ENCODE peak calls at places on chromosomes 7 and 10, in seven cellular contexts. G is C1 segment of cervical spinal cord; I is germinal center; P is right lobe of liver; Q is stimulated activated CD4-positive, alpha-beta T cell treated with anti-CD3 and anti-CD28 coated beads, Interleukin-4, amount 100 ng/mL, for 4 hours; Y is AG04450; O is A549. M is an unnamed sample.

GRCh38 chr7:141649865-141650499 is 52.0 kb downstream of the DENND11 start:
- DNase-seq in I (peak; percentile 60), Q (no peak), G (peak; percentile 29), P (no peak), O (peak; percentile 58), Y (peak; percentile 66), M (no peak)

GRCh38 chr7:132200141-132200540 is 376.1 kb downstream of the PLXNA4 start:
- DNase-seq in G (no peak), I (no peak), P (no peak), Y (no peak), O (no peak), Q (no peak), M (peak; percentile 20)

GRCh38 chr7:143382791-143383641 is 1.9 kb downstream of the ZYX start:
- DNase-seq in I (no peak), G (no peak), O (no peak), Q (no peak), P (no peak), Y (no peak), M (no peak)

GRCh38 chr7:39621261-39621660 is 2.1 kb upstream of the RALA start:
- DNase-seq in Y (peak; percentile 74), O (no peak), G (no peak), Q (no peak), I (peak; percentile 13), P (no peak), M (no peak)

GRCh38 chr10:121668336-121669009 is 70.2 kb upstream of the FGFR2 start:
- DNase-seq in Q (no peak), G (peak; percentile 67), I (no peak), P (peak; percentile 37), O (no peak), Y (no peak), M (no peak)

GRCh38 chr7:33950047-33950714 is 44.8 kb downstream of the BMPER start:
- DNase-seq in Q (no peak), I (no peak), P (no peak), G (no peak), Y (no peak), O (no peak), M (no peak)

GRCh38 chr10:24449334-24449740 is 240.4 kb downstream of the KIAA1217 start:
- DNase-seq in I (no peak), P (no peak), G (no peak), O (no peak), Y (no peak), Q (no peak), M (no peak)

GRCh38 chr10:119759832-119760231 is 34.0 kb downstream of the INPP5F start:
- DNase-seq in P (no peak), Q (no peak), I (no peak), O (no peak), G (no peak), Y (no peak), M (no peak)

GRCh38 chr7:135798104-135798503 is 49.5 kb upstream of the FAM180A start:
- DNase-seq in O (no peak), Q (no peak), G (no peak), I (no peak), P (no peak), Y (no peak), M (no peak)

GRCh38 chr10:112720178-112720577 is 229.9 kb upstream of the TCF7L2 start:
- DNase-seq in O (no peak), G (no peak), P (no peak), I (no peak), Y (no peak), Q (no peak), M (no peak)

GRCh38 chr7:107661865-107662379 is 1.3 kb downstream of the SLC26A4 start:
- DNase-seq in I (no peak), Y (no peak), Q (no peak), P (no peak), G (no peak), O (peak; percentile 25), M (no peak)

GRCh38 chr7:43834463-43835251 is 34.7 kb downstream of the MRPS24 start:
- DNase-seq in Q (peak; percentile 45), Y (no peak), P (no peak), I (no peak), O (no peak), G (no peak), M (no peak)

GRCh38 chr7:46908770-46909169 is 673.1 kb downstream of the TNS3 start:
- DNase-seq in Y (peak; percentile 41), G (no peak), P (no peak), Q (no peak), O (no peak), I (no peak), M (no peak)

GRCh38 chr10:372566-372965 is 237.3 kb downstream of the ZMYND11 start:
- DNase-seq in Q (no peak), P (no peak), O (peak; percentile 6), I (no peak), G (no peak), Y (no peak), M (no peak)

GRCh38 chr7:135291809-135292253 is 58.2 kb downstream of the STRA8 start:
- DNase-seq in Q (no peak), P (no peak), I (no peak), G (no peak), O (peak; percentile 62), Y (peak; percentile 18), M (no peak)

GRCh38 chr7:27176343-27176731 is 2.2 kb upstream of the HOXA10 start:
- DNase-seq in G (no peak), P (no peak), Q (no peak), I (no peak), O (no peak), Y (no peak), M (peak; percentile 79)

GRCh38 chr10:77846718-77847311 is 79.7 kb downstream of the DLG5 start:
- DNase-seq in P (peak; percentile 74), O (peak; percentile 73), G (peak; percentile 63), Y (peak; percentile 51), I (peak; percentile 68), Q (peak; percentile 31), M (no peak)

GRCh38 chr10:70567603-70568002 is 34.9 kb downstream of the PRF1 start:
- DNase-seq in I (no peak), P (no peak), G (no peak), Q (no peak), Y (no peak), O (no peak), M (no peak)

GRCh38 chr7:137445998-137446397 is 102.5 kb upstream of the PTN start:
- DNase-seq in Q (no peak), P (no peak), O (no peak), Y (no peak), I (no peak), G (no peak), M (no peak)

GRCh38 chr10:128896183-128896805 is 570.7 kb upstream of the MGMT start:
- DNase-seq in I (no peak), G (no peak), Q (no peak), P (no peak), O (no peak), Y (no peak), M (no peak)

GRCh38 chr10:44385726-44386438 is 985 bp upstream of the CXCL12 start:
- DNase-seq in Y (no peak), G (no peak), P (no peak), Q (no peak), I (no peak), O (no peak), M (peak; percentile 87)

GRCh38 chr7:105838273-105839141 is 37.9 kb downstream of the ATXN7L1 start:
- DNase-seq in P (no peak), O (no peak), Y (peak; percentile 26), I (no peak), Q (no peak), G (no peak), M (no peak)

GRCh38 chr7:128904381-128905197 is 5.9 kb downstream of the KCP start:
- DNase-seq in P (no peak), Q (no peak), I (peak; percentile 85), O (peak; percentile 60), G (no peak), Y (no peak), M (peak; percentile 67)

GRCh38 chr10:62264702-62265436 is 3.8 kb downstream of the RTKN2 start:
- DNase-seq in O (peak; percentile 50), I (peak; percentile 41), Q (no peak), Y (peak; percentile 70), G (no peak), P (no peak), M (no peak)

GRCh38 chr10:69994262-69994661 is 58.4 kb upstream of the MACROH2A2 start:
- DNase-seq in I (peak; percentile 45), G (peak; percentile 27), Q (no peak), Y (no peak), O (peak; percentile 82), P (no peak), M (no peak)

GRCh38 chr10:75508814-75509306 is 77.4 kb downstream of the LRMDA start:
- DNase-seq in P (no peak), I (no peak), G (no peak), Y (no peak), O (no peak), Q (no peak), M (no peak)

GRCh38 chr7:87833130-87833529 is 43.0 kb downstream of the SLC25A40 start:
- DNase-seq in I (no peak), G (no peak), Y (no peak), O (no peak), P (no peak), Q (no peak), M (no peak)

GRCh38 chr7:81845628-81846259 is 75.9 kb upstream of the HGF start:
- DNase-seq in P (no peak), Y (no peak), O (no peak), I (no peak), Q (no peak), G (no peak), M (no peak)

GRCh38 chr10:102633282-102633681 is 11.0 kb upstream of the TRIM8 start:
- DNase-seq in Q (peak; percentile 30), I (no peak), G (no peak), O (no peak), Y (no peak), P (no peak), M (no peak)

GRCh38 chr10:77902159-77902558 is 24.4 kb downstream of the DLG5 start:
- DNase-seq in G (no peak), Q (no peak), P (no peak), Y (no peak), O (no peak), I (no peak), M (no peak)

GRCh38 chr7:138122162-138122561 is 45.9 kb downstream of the AKR1D1 start:
- DNase-seq in Y (no peak), G (no peak), Q (no peak), O (no peak), I (no peak), P (no peak), M (no peak)

GRCh38 chr10:32417906-32418547 is 27.9 kb upstream of the CCDC7 start:
- DNase-seq in Q (no peak), P (no peak), O (no peak), I (no peak), Y (peak; percentile 77), G (no peak), M (no peak)

GRCh38 chr10:68081916-68082315 is 6.8 kb upstream of the HERC4 start:
- DNase-seq in G (no peak), O (no peak), P (no peak), Y (no peak), I (no peak), Q (no peak), M (no peak)

GRCh38 chr7:81244213-81244612 is 325.4 kb upstream of the SEMA3C start:
- DNase-seq in Y (no peak), Q (no peak), O (no peak), I (no peak), G (no peak), P (no peak), M (no peak)

GRCh38 chr7:90736968-90737939 is 141.1 kb downstream of the CDK14 start:
- DNase-seq in Y (no peak), I (peak; percentile 73), Q (no peak), P (no peak), O (no peak), G (no peak), M (no peak)

GRCh38 chr7:20784311-20785210 is 2.1 kb downstream of the SP8 start:
- DNase-seq in P (peak; percentile 23), I (peak; percentile 14), Q (no peak), Y (no peak), G (no peak), O (peak; percentile 57), M (no peak)

GRCh38 chr7:141265668-141266067 is 191.8 kb downstream of the TMEM178B start:
- DNase-seq in I (no peak), P (no peak), Y (no peak), O (no peak), G (no peak), Q (no peak), M (no peak)

GRCh38 chr7:148698397-148699023 is at the start of gene CUL1:
- DNase-seq in I (peak; percentile 74), O (peak; percentile 39), Y (no peak), P (peak; percentile 94), G (peak; percentile 60), Q (peak; percentile 86), M (peak; percentile 96)

M was measured in mesenteric fat pad.